ENCODE peak calls at places on chromosomes 12 and 14, in eight cellular contexts. Y, B, E, R, S, Q, C and K are unnamed samples.

GRCh38 chr12:107436376-107436775 is 249.2 kb upstream of the PWP1 start:
- DNase-seq in C (no peak), S (peak; percentile 43), B (peak; percentile 53), Y (no peak), R (no peak), E (no peak), Q (no peak), K (no peak)

GRCh38 chr12:2615665-2616387 is 178.9 kb upstream of the FKBP4 start:
- DNase-seq in S (no peak), Q (peak; percentile 35), Y (no peak), B (no peak), E (no peak), C (no peak), R (no peak), K (no peak)

GRCh38 chr14:49969961-49970360 is 77.1 kb downstream of the ARF6 start:
- DNase-seq in S (no peak), E (no peak), B (no peak), Q (no peak), R (no peak), C (no peak), Y (no peak), K (no peak)

GRCh38 chr14:95460647-95461478 is 55.6 kb downstream of the SYNE3 start:
- DNase-seq in Q (no peak), R (peak; percentile 34), Y (no peak), C (no peak), E (no peak), S (peak; percentile 53), B (peak; percentile 54), K (no peak)

GRCh38 chr12:110794623-110795280 is 52.0 kb upstream of the CCDC63 start:
- DNase-seq in B (peak; percentile 27), S (no peak), Q (peak; percentile 42), E (no peak), C (no peak), R (peak; percentile 44), Y (no peak), K (no peak)

GRCh38 chr12:42482820-42483533 is 106.6 kb downstream of the PRICKLE1 start:
- DNase-seq in R (peak; percentile 60), S (no peak), E (peak; percentile 86), Y (peak; percentile 25), B (peak; percentile 92), Q (peak; percentile 83), C (no peak), K (peak; percentile 91)

GRCh38 chr14:104293231-104293841 is 154.9 kb downstream of the KIF26A start:
- DNase-seq in C (no peak), B (no peak), S (no peak), R (no peak), Y (no peak), Q (no peak), E (no peak), K (peak; percentile 8)

GRCh38 chr12:52279683-52280318 is 5.4 kb downstream of the KRT86 start:
- DNase-seq in R (no peak), E (no peak), Q (no peak), C (no peak), S (no peak), B (peak; percentile 46), Y (no peak), K (no peak)

GRCh38 chr12:16112626-16113560 is 164.6 kb downstream of the SLC15A5 start:
- DNase-seq in Y (no peak), B (peak; percentile 6), S (no peak), C (no peak), E (no peak), Q (no peak), R (no peak), K (no peak)

GRCh38 chr12:127785535-127785934 is 481.4 kb upstream of the TMEM132C start:
- DNase-seq in B (peak; percentile 88), Q (no peak), E (no peak), S (peak; percentile 50), Y (no peak), R (no peak), C (no peak), K (no peak)

GRCh38 chr12:29763301-29763683 is 20.4 kb downstream of the TMTC1 start:
- DNase-seq in B (no peak), E (no peak), Q (no peak), S (no peak), Y (no peak), R (no peak), C (no peak), K (no peak)

GRCh38 chr14:24051162-24051788 is 534 bp upstream of the CARMIL3 start:
- DNase-seq in R (no peak), E (no peak), Q (peak; percentile 21), B (no peak), Y (no peak), S (no peak), C (no peak), K (no peak)

GRCh38 chr14:92688434-92689375 is 59.7 kb downstream of the LGMN start:
- DNase-seq in Y (no peak), Q (no peak), R (no peak), B (no peak), C (no peak), S (no peak), E (no peak), K (no peak)

GRCh38 chr12:129819391-129819790 is 84.4 kb downstream of the TMEM132D start:
- DNase-seq in Q (no peak), E (no peak), S (no peak), C (no peak), B (no peak), R (no peak), Y (no peak), K (no peak)

GRCh38 chr12:55830601-55831406 is 1.4 kb upstream of the DNAJC14 start:
- DNase-seq in E (peak; percentile 60), Q (peak; percentile 87), C (peak; percentile 55), S (no peak), R (peak; percentile 64), B (peak; percentile 79), Y (no peak), K (peak; percentile 74)

GRCh38 chr14:22070119-22070982 is 396.7 kb upstream of the OR4E1 start:
- DNase-seq in Y (peak; percentile 22), Q (no peak), B (no peak), C (peak; percentile 24), S (no peak), R (no peak), E (no peak), K (no peak)

GRCh38 chr12:82866946-82867345 is 180.2 kb downstream of the TMTC2 start:
- DNase-seq in Q (no peak), R (no peak), Y (no peak), B (no peak), E (no peak), S (no peak), C (no peak), K (no peak)

GRCh38 chr12:45587877-45588530 is 141.5 kb upstream of the ARID2 start:
- DNase-seq in Q (no peak), R (no peak), S (no peak), B (no peak), E (no peak), C (no peak), Y (no peak), K (no peak)

GRCh38 chr12:51020448-51021182 is 5.6 kb downstream of the SLC11A2 start:
- DNase-seq in Q (no peak), E (no peak), C (no peak), S (no peak), R (no peak), Y (no peak), B (no peak), K (no peak)